ENCODE peak calls at places on chromosomes 13 and 19, in six cellular contexts. L is activated CD8-positive, alpha-beta T cell treated with anti-CD3 and anti-CD28 coated beads for 36 hours; F is HEK293T; M is heart right ventricle; Z is EH; N is GM20000. R is an unnamed sample.

GRCh38 chr13:113906566-113906965 is 42.7 kb upstream of the GAS6 start:
- DNase-seq in M (no peak), N (no peak), F (no peak), L (no peak), Z (no peak), R (no peak)

GRCh38 chr19:17648097-17648660 is 40.0 kb downstream of the UNC13A start:
- DNase-seq in F (peak; percentile 75), Z (no peak), N (no peak), M (no peak), L (no peak), R (no peak)

GRCh38 chr19:18110833-18111232 is 13.3 kb downstream of the MAST3 start:
- DNase-seq in N (no peak), Z (no peak), F (no peak), L (no peak), M (no peak), R (no peak)

GRCh38 chr13:73870970-73871935 is 263.0 kb downstream of the KLF12 start:
- DNase-seq in Z (peak; percentile 90), L (peak; percentile 54), F (peak; percentile 54), M (no peak), N (no peak), R (no peak)

GRCh38 chr13:50873481-50873880 is 30.0 kb upstream of the DLEU7 start:
- DNase-seq in M (no peak), L (no peak), N (no peak), F (no peak), Z (no peak), R (no peak)

GRCh38 chr19:53158119-53158656 is 665 bp downstream of the ZNF347 start:
- DNase-seq in M (peak; percentile 23), F (no peak), Z (peak; percentile 54), L (peak; percentile 60), N (peak; percentile 32), R (peak; percentile 5)

GRCh38 chr19:4454952-4455738 is 2.4 kb downstream of the UBXN6 start:
- DNase-seq in F (no peak), M (no peak), L (no peak), N (no peak), Z (peak; percentile 82), R (no peak)

GRCh38 chr19:49058592-49058991 is 1.0 kb upstream of the CGB7 start:
- DNase-seq in F (peak; percentile 35), L (peak; percentile 64), M (no peak), N (peak; percentile 52), Z (peak; percentile 61), R (no peak)

GRCh38 chr13:34070006-34070405 is 252.1 kb downstream of the RFC3 start:
- DNase-seq in M (no peak), Z (peak; percentile 64), F (no peak), L (no peak), N (no peak), R (no peak)

R was measured in hippocampal formation.